ENCODE peak calls at places on chromosomes 7 and 10, in five cellular contexts. E, I, H, M and D are unnamed samples. For H3K4me1, the result is how much of the 10 kb centered on the place peaks cover.

GRCh38 chr7:106053109-106053508 is 59.0 kb downstream of the SYPL1 start:
- DNase-seq in E (no peak), I (no peak), H (no peak), M (no peak), D (no peak)

GRCh38 chr7:43850348-43851116 is 18.8 kb downstream of the MRPS24 start:
- DNase-seq in E (no peak), I (no peak), H (no peak), M (no peak), D (no peak)

GRCh38 chr7:5396999-5397656 is 26.5 kb downstream of the TNRC18 start:
- DNase-seq in E (peak), I (peak), H (peak), M (peak), D (peak)

GRCh38 chr10:30999084-30999712 is 32.5 kb downstream of the ZNF438 start:
- DNase-seq in E (no peak), I (peak), H (no peak), M (no peak), D (no peak)

GRCh38 chr10:52308251-52309031 is 5.6 kb upstream of the DKK1 start:
- DNase-seq in E (peak), I (peak), H (peak), M (peak), D (peak)

GRCh38 chr7:44294325-44295069 is 30.9 kb downstream of the CAMK2B start:
- DNase-seq in E (no peak), I (no peak), H (no peak), M (peak), D (peak)

GRCh38 chr10:34530778-34531177 is 284.3 kb downstream of the PARD3 start:
- DNase-seq in E (no peak), I (no peak), H (no peak), M (no peak), D (no peak)

GRCh38 chr10:122103592-122103991 is 114.6 kb downstream of the TACC2 start:
- DNase-seq in E (no peak), I (no peak), H (no peak), M (no peak), D (no peak)

GRCh38 chr10:10326119-10326518 is 691.6 kb upstream of the CELF2 start:
- DNase-seq in E (no peak), I (no peak), H (no peak), M (no peak), D (no peak)

GRCh38 chr7:24786941-24787340 is 29.7 kb upstream of the GSDME start:
- DNase-seq in E (no peak), I (peak), H (no peak), M (no peak), D (no peak)

GRCh38 chr7:144032483-144032882 is 16.3 kb upstream of the OR2A5 start:
- DNase-seq in E (no peak), I (no peak), H (no peak), M (no peak), D (no peak)

GRCh38 chr10:11863353-11864105 is 40.4 kb downstream of the PROSER2 start:
- DNase-seq in E (no peak), I (no peak), H (no peak), M (no peak), D (no peak)

GRCh38 chr7:11168622-11169170 is 195.0 kb downstream of the PHF14 start:
- DNase-seq in E (no peak), I (no peak), H (no peak), M (no peak), D (no peak)

GRCh38 chr7:137915266-137915665 is 68.5 kb upstream of the DGKI start:
- DNase-seq in E (no peak), I (no peak), H (no peak), M (no peak), D (no peak)

GRCh38 chr7:158650821-158651225 is 53.8 kb downstream of the NCAPG2 start:
- DNase-seq in E (no peak), I (no peak), H (no peak), M (no peak), D (no peak)

GRCh38 chr7:103928581-103928980 is 60.9 kb downstream of the RELN start:
- DNase-seq in E (no peak), I (no peak), H (no peak), M (no peak), D (no peak)

GRCh38 chr7:137953692-137954470 is 48.0 kb downstream of the CREB3L2 start:
- DNase-seq in E (no peak), I (peak), H (peak), M (peak), D (no peak)

GRCh38 chr7:93750986-93751385 is 139.6 kb downstream of the TFPI2 start:
- DNase-seq in E (no peak), I (no peak), H (no peak), M (no peak), D (no peak)

GRCh38 chr7:95491634-95492314 is 6.0 kb downstream of the ASB4 start:
- DNase-seq in E (no peak), I (no peak), H (no peak), M (peak), D (no peak)

GRCh38 chr10:96306516-96306915 is 2.3 kb downstream of the DNTT start:
- DNase-seq in E (peak), I (peak), H (no peak), M (peak), D (peak)

GRCh38 chr7:43768201-43768893 is 9.9 kb downstream of the BLVRA start:
- DNase-seq in E (no peak), I (no peak), H (no peak), M (no peak), D (no peak)

GRCh38 chr10:47277352-47278151 is 22.4 kb upstream of the GDF10 start:
- DNase-seq in E (peak), I (no peak), H (no peak), M (no peak), D (no peak)

GRCh38 chr7:122883049-122883670 is 3.1 kb downstream of the CADPS2 start:
- DNase-seq in E (no peak), I (no peak), H (no peak), M (no peak), D (no peak)

GRCh38 chr7:5630670-5631069 is 150.8 kb downstream of the RNF216 start:
- DNase-seq in E (no peak), I (no peak), H (no peak), M (no peak), D (no peak)

GRCh38 chr7:159253657-159254056 is 109.0 kb upstream of the VIPR2 start:
- DNase-seq in E (no peak), I (no peak), H (no peak), M (no peak), D (no peak)

DNA sequence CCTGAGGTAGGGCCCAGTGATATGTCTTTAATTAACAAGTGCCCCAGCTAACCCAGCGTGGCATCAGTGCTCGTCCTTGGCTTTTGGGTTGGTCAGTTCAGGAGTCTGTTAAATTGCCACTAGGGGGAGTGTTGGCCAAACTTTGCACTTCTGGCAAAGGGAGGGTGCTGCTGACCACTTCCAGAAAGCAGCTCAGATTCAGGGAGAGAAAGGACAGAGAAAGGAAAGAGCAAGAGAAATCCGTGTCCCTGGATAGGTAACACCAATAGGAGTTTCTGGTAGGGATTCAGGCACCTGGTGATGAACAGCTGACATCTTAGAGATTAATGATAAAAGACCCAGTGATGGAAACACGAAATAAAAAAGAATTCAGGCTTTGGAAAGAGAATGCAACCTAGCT is 243.1 kb upstream of the AOAH start:
- DNase-seq in E (no peak), I (peak), H (peak), M (peak), D (peak)
- H3K4me1 ChIP-seq in E (under half), I (under half), H (under half), M (under half), D (under half)

GRCh38 chr10:45466784-45467183 is 92.8 kb downstream of the ALOX5 start:
- DNase-seq in E (no peak), I (peak), H (no peak), M (no peak), D (no peak)
- TF ChIP-seq POLR2A in E (no peak), I (no peak), H (no peak), M (no peak), D (no peak)

DNA sequence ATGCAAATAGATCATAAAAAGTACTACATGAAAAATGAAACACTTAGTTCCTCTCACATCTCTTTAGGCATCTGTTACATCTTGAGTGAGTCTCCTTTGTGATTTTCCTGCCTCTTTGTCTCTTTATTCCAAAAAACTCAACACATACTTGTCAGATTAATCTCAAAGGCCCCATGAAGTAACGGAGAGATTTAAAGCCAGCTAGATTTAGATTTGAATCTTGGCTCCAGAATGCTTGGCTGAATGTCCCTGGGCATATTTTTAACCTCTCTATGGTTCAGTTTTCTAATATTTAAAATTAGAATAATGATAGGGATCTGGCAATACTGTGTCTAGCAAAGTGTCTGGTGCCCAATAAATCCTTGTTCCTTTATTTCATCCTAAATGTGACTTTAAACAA is 140.0 kb downstream of the DGKB start:
- DNase-seq in E (no peak), I (no peak), H (no peak), M (no peak), D (no peak)
- H3K27ac ChIP-seq in E (no peak), I (no peak), H (peak), M (no peak), D (no peak)

GRCh38 chr7:68964060-68964459 is 634.2 kb upstream of the AUTS2 start:
- DNase-seq in E (no peak), I (no peak), H (no peak), M (no peak), D (no peak)
- H3K4me1 ChIP-seq in E (under half), I (under half), H (under half), M (under half), D (under half)

DNA sequence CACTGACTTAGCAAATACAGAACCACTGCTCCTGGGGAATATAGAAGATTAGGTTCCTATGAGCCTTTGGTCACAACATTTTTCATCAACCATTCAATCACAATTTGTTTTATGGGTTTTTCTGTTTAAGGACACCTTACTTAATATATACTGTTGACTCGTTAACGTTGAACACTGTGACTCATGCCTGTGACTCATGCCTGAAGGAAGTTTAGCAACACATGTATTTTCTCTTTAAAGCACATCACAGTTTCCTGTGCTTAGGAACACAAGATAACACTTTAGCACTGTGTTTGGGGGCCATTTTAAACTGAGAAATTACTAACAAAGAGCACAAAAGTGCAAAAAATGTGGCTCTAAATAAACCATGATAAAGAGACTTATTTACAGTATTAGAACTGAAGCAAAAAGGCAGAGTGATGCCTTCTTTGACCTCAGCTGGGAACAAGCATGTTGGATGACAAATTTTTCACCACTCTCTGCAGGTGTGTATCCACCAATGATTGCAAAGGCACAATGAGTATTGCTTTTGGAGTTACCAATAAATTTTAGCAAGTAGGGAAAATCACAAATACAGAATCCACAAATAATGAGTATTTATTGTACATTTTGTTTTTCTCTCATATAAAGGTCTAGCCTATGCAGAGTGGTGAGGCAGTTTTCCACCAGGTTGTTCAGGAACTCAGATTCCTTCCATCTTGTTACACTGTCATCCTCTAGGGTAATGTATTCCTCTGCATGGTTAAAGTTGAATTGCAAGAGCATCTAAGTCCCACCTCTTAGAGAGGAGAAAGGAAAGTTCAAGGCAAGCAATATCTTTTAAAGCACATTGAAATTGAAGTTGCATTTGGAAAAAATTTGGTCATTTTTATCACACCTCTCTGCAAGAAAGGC is 7.3 kb downstream of the FGFBP3 start:
- DNase-seq in E (peak), I (peak), H (peak), M (no peak), D (no peak)
- TF ChIP-seq POLR2A in E (no peak), I (no peak), H (no peak), M (no peak), D (no peak)

DNA sequence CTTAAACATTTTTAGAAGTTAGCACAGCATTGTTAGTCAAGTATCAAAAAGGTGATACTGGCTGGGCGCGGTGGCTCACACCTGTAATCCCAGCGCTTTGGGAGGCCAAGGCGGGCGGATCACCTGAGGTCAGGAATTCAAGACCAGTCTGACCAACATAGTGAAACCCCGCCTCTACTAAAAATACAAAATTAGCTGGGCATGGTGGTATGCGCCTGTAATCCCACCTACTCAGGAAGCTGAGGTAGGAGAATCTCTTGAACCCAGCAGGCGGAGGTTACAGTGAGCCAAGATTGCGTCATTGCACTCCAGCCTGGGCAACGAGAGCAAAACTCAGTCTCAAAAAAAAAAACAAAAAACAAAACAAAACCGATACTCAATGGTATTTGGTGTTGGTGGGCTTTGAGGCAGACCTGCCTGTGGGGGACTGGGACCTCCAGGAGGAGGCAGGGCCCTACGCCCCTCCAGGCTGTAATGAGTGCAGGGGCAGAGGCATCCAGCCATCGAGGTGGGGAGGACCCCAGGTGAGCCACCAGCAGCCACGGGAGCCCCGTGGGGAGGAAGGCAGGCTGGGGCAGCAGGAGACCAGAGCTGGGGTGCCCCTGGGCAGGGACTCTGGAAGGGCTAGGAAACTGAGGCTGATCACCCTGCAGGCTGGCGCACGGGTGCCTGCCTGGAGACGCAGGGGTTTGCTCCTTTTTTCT is 149.9 kb downstream of the PRKAG2 start:
- DNase-seq in E (no peak), I (no peak), H (no peak), M (no peak), D (peak)
- H3K27ac ChIP-seq in E (no peak), I (no peak), H (peak), M (peak), D (peak)

GRCh38 chr7:116968626-116969025 is 15.3 kb downstream of the ST7 start:
- DNase-seq in E (no peak), I (no peak), H (no peak), M (no peak), D (no peak)
- H3K4me1 ChIP-seq in E (under half), I (under half), H (under half), M (under half), D (under half)

GRCh38 chr7:141739250-141739649 is 1.1 kb downstream of the SSBP1 start:
- DNase-seq in E (no peak), I (no peak), H (no peak), M (no peak), D (no peak)
- TF ChIP-seq POLR2A in E (no peak), I (no peak), H (no peak), M (no peak), D (no peak)

DNA sequence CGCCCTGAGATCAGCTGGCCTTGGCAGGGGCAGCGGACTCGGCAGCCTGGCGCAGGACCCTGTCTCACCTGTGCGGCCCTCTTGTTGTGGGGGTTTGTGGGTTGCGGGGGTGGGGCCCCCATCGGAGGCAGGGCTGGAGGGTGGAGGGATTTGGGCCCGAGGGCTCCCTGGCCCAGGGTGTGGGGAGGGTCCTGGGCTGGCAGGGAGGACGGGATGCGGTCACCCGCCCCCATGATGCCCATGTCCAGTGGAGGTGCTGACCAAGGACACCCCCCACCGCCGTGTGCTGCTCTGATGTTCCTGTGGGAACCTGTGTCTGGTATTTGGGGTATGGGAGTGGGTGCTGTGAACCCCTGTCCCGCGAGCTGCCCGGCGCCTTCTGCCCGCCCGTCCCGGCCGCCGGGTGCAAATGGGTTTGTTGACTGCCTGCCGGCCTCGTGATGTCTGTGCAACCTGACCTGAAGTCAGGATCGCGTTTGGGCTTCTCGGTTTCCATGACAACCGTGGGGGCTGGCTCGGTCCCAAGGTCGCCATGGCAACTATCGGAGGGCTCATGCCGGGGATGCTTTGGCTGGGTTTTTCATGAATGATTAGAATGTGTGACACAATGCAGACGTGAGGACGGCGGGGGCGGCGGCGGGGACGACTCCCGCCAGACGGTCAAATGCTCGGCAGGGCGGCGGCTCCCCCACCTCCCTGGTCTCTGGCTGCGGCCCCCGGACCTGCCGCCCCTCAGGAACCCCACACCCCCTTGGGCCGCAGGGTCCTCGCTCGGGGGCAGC is 7.3 kb downstream of the MAFK start:
- DNase-seq in E (no peak), I (peak), H (peak), M (peak), D (peak)
- H3K27ac ChIP-seq in E (peak), I (peak), H (peak), M (peak), D (peak)